ENCODE peak calls at places on chromosomes 2 and 18, in five cellular contexts. One of them, this sample, is unnamed.

GRCh38 chr2:113078350-113078839 is 10.6 kb downstream of the IL1F10 start:
- DNase-seq in K562: no peak
- DNase-seq in HepG2: no peak
- DNase-seq in SK-N-SH: no peak
- DNase-seq in GM12878: no peak
- DNase-seq in this sample: no peak

GRCh38 chr2:203973676-203974075 is 37.1 kb downstream of the ICOS start:
- DNase-seq in GM12878: no peak
- DNase-seq in K562: no peak
- DNase-seq in SK-N-SH: no peak
- DNase-seq in HepG2: no peak
- DNase-seq in this sample: no peak

GRCh38 chr18:73991570-73991969 is 156.1 kb downstream of the FBXO15 start:
- DNase-seq in GM12878: no peak
- DNase-seq in SK-N-SH: no peak
- DNase-seq in K562: no peak
- DNase-seq in HepG2: no peak
- DNase-seq in this sample: no peak

GRCh38 chr2:85355521-85355920 is 952 bp downstream of the ELMOD3 start:
- DNase-seq in K562: no peak
- DNase-seq in HepG2: no peak
- DNase-seq in GM12878: no peak
- DNase-seq in SK-N-SH: no peak
- DNase-seq in this sample: no peak

GRCh38 chr2:12167525-12168317 is 421.3 kb downstream of the LPIN1 start:
- DNase-seq in HepG2: peak; percentile 60
- DNase-seq in SK-N-SH: peak; percentile 46
- DNase-seq in GM12878: no peak
- DNase-seq in K562: no peak
- DNase-seq in this sample: no peak

GRCh38 chr18:24656571-24656971 is 196.1 kb downstream of the HRH4 start:
- DNase-seq in GM12878: no peak
- DNase-seq in HepG2: no peak
- DNase-seq in SK-N-SH: no peak
- DNase-seq in K562: no peak
- DNase-seq in this sample: no peak

GRCh38 chr2:167192833-167193232 is 304.6 kb downstream of the XIRP2 start:
- DNase-seq in GM12878: no peak
- DNase-seq in HepG2: no peak
- DNase-seq in K562: no peak
- DNase-seq in SK-N-SH: no peak
- DNase-seq in this sample: no peak

GRCh38 chr2:168649105-168649504 is 153.3 kb upstream of the NOSTRIN start:
- DNase-seq in SK-N-SH: no peak
- DNase-seq in K562: no peak
- DNase-seq in GM12878: no peak
- DNase-seq in HepG2: no peak
- DNase-seq in this sample: no peak

GRCh38 chr2:129769402-129769991 is 210.0 kb upstream of the RAB6C start:
- DNase-seq in HepG2: no peak
- DNase-seq in SK-N-SH: no peak
- DNase-seq in GM12878: no peak
- DNase-seq in K562: no peak
- DNase-seq in this sample: no peak

GRCh38 chr2:114219501-114219900 is 222.9 kb upstream of the DPP10 start:
- DNase-seq in GM12878: no peak
- DNase-seq in HepG2: no peak
- DNase-seq in K562: no peak
- DNase-seq in SK-N-SH: no peak
- DNase-seq in this sample: no peak

GRCh38 chr2:170715062-170715931 is at the start of gene SP5:
- DNase-seq in GM12878: no peak
- DNase-seq in K562: peak; percentile 88
- DNase-seq in HepG2: peak; percentile 100
- DNase-seq in SK-N-SH: peak; percentile 74
- DNase-seq in this sample: peak; percentile 30

GRCh38 chr2:220101902-220102301 is 474.5 kb downstream of the SLC4A3 start:
- DNase-seq in HepG2: no peak
- DNase-seq in GM12878: no peak
- DNase-seq in K562: no peak
- DNase-seq in SK-N-SH: no peak
- DNase-seq in this sample: no peak

GRCh38 chr2:233387667-233388528 is 33.6 kb downstream of the DGKD start:
- DNase-seq in K562: no peak
- DNase-seq in SK-N-SH: peak; percentile 90
- DNase-seq in HepG2: peak; percentile 85
- DNase-seq in GM12878: no peak
- DNase-seq in this sample: no peak

GRCh38 chr18:79772108-79772864 is 25.5 kb upstream of the KCNG2 start:
- DNase-seq in HepG2: no peak
- DNase-seq in SK-N-SH: no peak
- DNase-seq in GM12878: no peak
- DNase-seq in K562: no peak
- DNase-seq in this sample: no peak

GRCh38 chr18:11955299-11956029 is 25.8 kb upstream of the IMPA2 start:
- DNase-seq in HepG2: peak; percentile 76
- DNase-seq in GM12878: no peak
- DNase-seq in K562: peak; percentile 29
- DNase-seq in SK-N-SH: no peak
- DNase-seq in this sample: no peak

GRCh38 chr2:50547521-50547920 is 484.4 kb downstream of the NRXN1 start:
- DNase-seq in GM12878: no peak
- DNase-seq in SK-N-SH: no peak
- DNase-seq in HepG2: no peak
- DNase-seq in K562: no peak
- DNase-seq in this sample: no peak

GRCh38 chr2:187500585-187501359 is 52.7 kb upstream of the CALCRL start:
- DNase-seq in SK-N-SH: no peak
- DNase-seq in K562: peak; percentile 35
- DNase-seq in HepG2: peak; percentile 65
- DNase-seq in GM12878: no peak
- DNase-seq in this sample: peak; percentile 16

GRCh38 chr2:70999362-70999761 is 4.7 kb upstream of the TEX261 start:
- DNase-seq in GM12878: no peak
- DNase-seq in K562: peak; percentile 5
- DNase-seq in HepG2: peak; percentile 33
- DNase-seq in SK-N-SH: no peak
- DNase-seq in this sample: no peak

GRCh38 chr2:214265991-214266489 is 144.8 kb upstream of the VWC2L start:
- DNase-seq in SK-N-SH: no peak
- DNase-seq in K562: no peak
- DNase-seq in HepG2: no peak
- DNase-seq in GM12878: no peak
- DNase-seq in this sample: no peak

GRCh38 chr18:78293940-78294401 is 685.6 kb upstream of the SALL3 start:
- DNase-seq in GM12878: no peak
- DNase-seq in K562: no peak
- DNase-seq in HepG2: no peak
- DNase-seq in SK-N-SH: no peak
- DNase-seq in this sample: no peak

GRCh38 chr2:74498500-74499268 is 719 bp downstream of the LBX2 start:
- DNase-seq in HepG2: no peak
- DNase-seq in SK-N-SH: peak; percentile 49
- DNase-seq in GM12878: no peak
- DNase-seq in K562: no peak
- DNase-seq in this sample: no peak

GRCh38 chr2:167462379-167462778 is 574.1 kb downstream of the XIRP2 start:
- DNase-seq in HepG2: no peak
- DNase-seq in SK-N-SH: no peak
- DNase-seq in GM12878: no peak
- DNase-seq in K562: no peak
- DNase-seq in this sample: no peak

GRCh38 chr2:69381337-69381737 is 5.7 kb downstream of the GFPT1 start:
- DNase-seq in K562: no peak
- DNase-seq in SK-N-SH: no peak
- DNase-seq in HepG2: no peak
- DNase-seq in GM12878: no peak
- DNase-seq in this sample: no peak
- TF ChIP-seq FOXM1 in K562: no peak
- TF ChIP-seq FOXM1 in SK-N-SH: no peak
- TF ChIP-seq FOXM1 in HepG2: no peak
- TF ChIP-seq FOXM1 in GM12878: no peak
- TF ChIP-seq FOXM1 in this sample: no peak

GRCh38 chr18:57747809-57748680 is 55.1 kb downstream of the ATP8B1 start:
- DNase-seq in SK-N-SH: no peak
- DNase-seq in GM12878: no peak
- DNase-seq in HepG2: peak; percentile 55
- DNase-seq in K562: no peak
- DNase-seq in this sample: no peak
- TF ChIP-seq FOXM1 in SK-N-SH: no peak
- TF ChIP-seq FOXM1 in GM12878: no peak
- TF ChIP-seq FOXM1 in HepG2: no peak
- TF ChIP-seq FOXM1 in K562: no peak
- TF ChIP-seq FOXM1 in this sample: no peak

GRCh38 chr2:105437708-105438103 is 38.9 kb upstream of the FHL2 start:
- DNase-seq in GM12878: no peak
- DNase-seq in K562: no peak
- DNase-seq in SK-N-SH: peak; percentile 38
- DNase-seq in HepG2: no peak
- DNase-seq in this sample: no peak
- TF ChIP-seq FOXM1 in GM12878: no peak
- TF ChIP-seq FOXM1 in K562: no peak
- TF ChIP-seq FOXM1 in SK-N-SH: no peak
- TF ChIP-seq FOXM1 in HepG2: no peak
- TF ChIP-seq FOXM1 in this sample: no peak

GRCh38 chr2:21996339-21996738 is 872.6 kb downstream of the TDRD15 start:
- DNase-seq in K562: no peak
- DNase-seq in HepG2: no peak
- DNase-seq in GM12878: no peak
- DNase-seq in SK-N-SH: no peak
- DNase-seq in this sample: no peak

GRCh38 chr2:21999522-21999921 is 875.8 kb downstream of the TDRD15 start:
- DNase-seq in HepG2: no peak
- DNase-seq in K562: no peak
- DNase-seq in SK-N-SH: no peak
- DNase-seq in GM12878: no peak
- DNase-seq in this sample: no peak

GRCh38 chr2:22002066-22002465 is 878.3 kb downstream of the TDRD15 start:
- DNase-seq in GM12878: no peak
- DNase-seq in HepG2: no peak
- DNase-seq in K562: no peak
- DNase-seq in SK-N-SH: no peak
- DNase-seq in this sample: no peak
- TF ChIP-seq FOXM1 in GM12878: no peak
- TF ChIP-seq FOXM1 in HepG2: no peak
- TF ChIP-seq FOXM1 in K562: no peak
- TF ChIP-seq FOXM1 in SK-N-SH: no peak
- TF ChIP-seq FOXM1 in this sample: no peak

DNA sequence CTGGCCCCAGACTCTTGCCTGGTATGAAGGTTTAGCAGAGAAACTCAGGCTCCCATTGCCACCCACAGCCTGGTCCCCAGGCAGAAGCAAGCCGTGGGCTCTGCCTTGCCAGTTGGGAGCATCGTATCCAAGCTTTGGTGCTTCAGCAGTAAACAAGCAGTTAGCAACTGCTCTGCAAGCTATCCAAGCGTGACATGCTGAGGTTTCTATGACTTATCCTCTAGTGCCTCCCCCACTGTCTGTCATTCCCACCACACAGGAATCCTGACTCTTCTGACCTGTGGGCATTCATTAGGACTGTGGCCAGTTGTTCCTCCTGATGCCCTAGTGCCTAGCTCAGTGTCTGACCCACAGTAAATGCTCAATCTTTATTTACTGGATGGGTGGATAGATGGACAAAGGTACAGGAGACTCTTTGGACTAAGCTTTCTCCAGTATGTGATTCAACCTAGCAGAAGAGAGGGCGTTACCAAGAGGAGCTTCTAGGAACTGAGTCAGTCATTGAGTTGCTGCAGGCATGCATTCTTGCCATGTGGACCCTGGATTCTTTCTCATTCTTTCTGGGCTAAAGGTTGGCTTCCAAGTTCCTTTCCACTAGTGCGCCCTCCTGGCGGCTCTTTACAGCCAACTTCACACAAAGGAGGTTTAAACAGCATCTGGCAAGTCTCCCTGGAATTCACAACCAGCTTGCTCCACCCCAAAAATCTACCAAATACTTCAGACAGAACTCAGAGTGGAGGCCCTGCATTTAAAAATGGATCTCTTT is 40.6 kb upstream of the MRPL19 start:
- DNase-seq in K562: no peak
- DNase-seq in SK-N-SH: no peak
- DNase-seq in GM12878: no peak
- DNase-seq in HepG2: peak; percentile 69
- DNase-seq in this sample: no peak
- TF ChIP-seq FOXM1 in K562: no peak
- TF ChIP-seq FOXM1 in SK-N-SH: no peak
- TF ChIP-seq FOXM1 in GM12878: no peak
- TF ChIP-seq FOXM1 in HepG2: no peak
- TF ChIP-seq FOXM1 in this sample: no peak

DNA sequence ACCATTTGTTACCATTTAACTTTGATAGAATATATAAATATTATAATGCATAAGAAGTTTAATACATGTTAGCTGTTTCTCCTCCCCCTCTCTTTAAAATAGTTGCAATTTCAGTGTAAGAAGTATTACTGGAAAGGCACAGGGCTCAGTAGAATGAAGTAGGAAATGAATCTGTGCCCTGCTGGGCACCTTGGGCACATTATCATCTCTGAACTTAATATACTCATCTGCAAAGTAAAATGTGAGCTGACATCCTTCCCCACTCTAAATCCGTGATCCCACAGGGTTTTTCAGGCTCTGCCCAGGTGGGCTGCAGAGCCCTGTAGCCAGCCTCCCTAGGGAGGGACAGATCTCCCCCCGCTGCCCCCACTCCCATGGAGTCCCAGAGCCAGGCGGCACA is 56.8 kb downstream of the DPP4 start:
- DNase-seq in SK-N-SH: no peak
- DNase-seq in K562: no peak
- DNase-seq in HepG2: no peak
- DNase-seq in GM12878: no peak
- DNase-seq in this sample: no peak
- TF ChIP-seq FOXM1 in SK-N-SH: no peak
- TF ChIP-seq FOXM1 in K562: no peak
- TF ChIP-seq FOXM1 in HepG2: no peak
- TF ChIP-seq FOXM1 in GM12878: no peak
- TF ChIP-seq FOXM1 in this sample: no peak

GRCh38 chr2:65232636-65233035 is 5.0 kb downstream of the ACTR2 start:
- DNase-seq in GM12878: no peak
- DNase-seq in SK-N-SH: no peak
- DNase-seq in K562: no peak
- DNase-seq in HepG2: no peak
- DNase-seq in this sample: no peak
- TF ChIP-seq FOXM1 in GM12878: no peak
- TF ChIP-seq FOXM1 in SK-N-SH: no peak
- TF ChIP-seq FOXM1 in K562: no peak
- TF ChIP-seq FOXM1 in HepG2: no peak
- TF ChIP-seq FOXM1 in this sample: no peak

GRCh38 chr2:237715459-237715947 is 83.1 kb upstream of the RBM44 start:
- DNase-seq in K562: no peak
- DNase-seq in HepG2: peak; percentile 92
- DNase-seq in SK-N-SH: no peak
- DNase-seq in GM12878: no peak
- DNase-seq in this sample: no peak
- TF ChIP-seq FOXM1 in K562: no peak
- TF ChIP-seq FOXM1 in HepG2: no peak
- TF ChIP-seq FOXM1 in SK-N-SH: no peak
- TF ChIP-seq FOXM1 in GM12878: no peak
- TF ChIP-seq FOXM1 in this sample: no peak

This sample was measured in HEK293T.